ENCODE peak calls at places on chromosomes 16 and 17, in ten cellular contexts. D, O, U, Y, B, A, G, J, T and E are unnamed samples.
A peak's percentile ranks its signal among the peaks of the same experiment; 100 is the strongest.

GRCh38 chr17:17685775-17686291 is 4.6 kb downstream of the RAI1 start:
- DNase-seq in B (peak; percentile 76), A (no peak), D (no peak), U (no peak), G (no peak), O (no peak), Y (no peak), T (peak; percentile 66), J (peak; percentile 50), E (no peak)

GRCh38 chr17:73343168-73343634 is 31.4 kb upstream of the CDC42EP4 start:
- DNase-seq in B (peak; percentile 72), D (no peak), Y (peak; percentile 95), J (no peak), O (peak; percentile 57), T (peak; percentile 93), A (peak; percentile 85), G (no peak), U (no peak), E (no peak)

GRCh38 chr17:6070895-6071511 is 824 bp downstream of the WSCD1 start:
- DNase-seq in T (no peak), J (no peak), B (no peak), U (no peak), G (no peak), O (no peak), Y (no peak), D (no peak), A (peak; percentile 31), E (no peak)

GRCh38 chr16:3101841-3102470 is 2.9 kb upstream of the ZSCAN10 start:
- DNase-seq in Y (no peak), O (no peak), D (no peak), G (no peak), A (no peak), U (no peak), T (no peak), B (no peak), J (no peak), E (no peak)

GRCh38 chr16:726438-727290 is at the start of the genes CCDC78 and HAGHL:
- DNase-seq in B (peak; percentile 45), U (no peak), G (peak; percentile 48), Y (peak; percentile 81), J (no peak), D (no peak), T (peak; percentile 56), A (peak; percentile 40), O (no peak), E (peak; percentile 82)

GRCh38 chr16:89115216-89115949 is 21.7 kb downstream of the ACSF3 start:
- DNase-seq in D (no peak), O (no peak), T (peak; percentile 32), J (no peak), U (peak; percentile 73), A (peak; percentile 46), G (peak; percentile 81), Y (peak; percentile 84), B (no peak), E (no peak)

GRCh38 chr17:31294231-31294630 is 2.8 kb downstream of the OMG start:
- DNase-seq in O (no peak), Y (no peak), D (no peak), U (no peak), J (no peak), T (no peak), G (no peak), A (no peak), B (no peak), E (no peak)

GRCh38 chr16:11407047-11407982 is 62.1 kb downstream of the RMI2 start:
- DNase-seq in A (peak; percentile 16), J (peak; percentile 8), U (peak; percentile 64), B (peak; percentile 71), D (peak; percentile 66), O (no peak), G (no peak), Y (peak; percentile 82), T (peak; percentile 84), E (peak; percentile 59)

GRCh38 chr17:46072998-46073397 is 73.9 kb downstream of the STH start:
- DNase-seq in D (no peak), G (no peak), T (peak; percentile 70), O (peak; percentile 44), A (no peak), U (no peak), B (peak; percentile 84), Y (no peak), J (no peak), E (no peak)

GRCh38 chr17:45578516-45579455 is 88.3 kb upstream of the PLEKHM1 start:
- DNase-seq in A (no peak), G (no peak), U (no peak), T (no peak), O (no peak), J (peak; percentile 68), D (no peak), B (no peak), Y (no peak), E (no peak)

GRCh38 chr16:73878616-73879015 is 418.0 kb upstream of the PSMD7 start:
- DNase-seq in O (peak; percentile 40), U (no peak), D (no peak), J (peak; percentile 31), T (peak; percentile 82), B (peak; percentile 23), G (no peak), A (peak; percentile 15), Y (no peak), E (peak; percentile 80)

GRCh38 chr16:78235876-78236275 is 136.4 kb downstream of the WWOX start:
- DNase-seq in T (no peak), U (no peak), J (no peak), G (no peak), A (no peak), O (no peak), B (no peak), Y (no peak), D (no peak), E (no peak)

GRCh38 chr16:11251525-11252481 is 4.2 kb downstream of the SOCS1 start:
- DNase-seq in T (peak; percentile 52), O (peak; percentile 52), G (no peak), U (peak; percentile 58), A (no peak), D (no peak), Y (no peak), B (peak; percentile 31), J (no peak), E (no peak)

GRCh38 chr16:68520649-68521086 is 18.4 kb upstream of the ZFP90 start:
- DNase-seq in Y (peak; percentile 92), D (no peak), U (peak; percentile 81), A (peak; percentile 64), J (no peak), B (peak; percentile 55), G (peak; percentile 64), O (no peak), T (peak; percentile 79), E (peak; percentile 87)

GRCh38 chr17:41655611-41656111 is 31.3 kb upstream of the KRT17 start:
- DNase-seq in O (no peak), A (no peak), G (no peak), B (no peak), J (peak; percentile 100), D (no peak), Y (no peak), U (no peak), T (no peak), E (no peak)

GRCh38 chr17:9529033-9529748 is 46.4 kb downstream of the STX8 start:
- DNase-seq in U (no peak), O (peak; percentile 2), J (no peak), T (peak; percentile 47), D (peak; percentile 10), B (peak; percentile 51), A (no peak), Y (no peak), G (no peak), E (peak; percentile 42)

GRCh38 chr17:8312726-8313600 is 2.9 kb downstream of the ARHGEF15 start:
- DNase-seq in A (no peak), O (no peak), J (no peak), D (no peak), G (no peak), T (no peak), B (no peak), Y (no peak), U (no peak), E (no peak)

GRCh38 chr17:80811181-80812105 is 180.2 kb upstream of the CHMP6 start:
- DNase-seq in J (no peak), T (no peak), G (no peak), B (no peak), A (no peak), Y (peak; percentile 52), D (no peak), U (no peak), O (no peak), E (no peak)

GRCh38 chr16:82936941-82937551 is 310.3 kb downstream of the CDH13 start:
- DNase-seq in Y (no peak), G (no peak), T (peak; percentile 59), U (no peak), B (peak; percentile 81), A (no peak), J (no peak), D (no peak), O (no peak), E (no peak)

GRCh38 chr16:69127966-69128510 is 4.3 kb downstream of the CHTF8 start:
- DNase-seq in G (no peak), O (no peak), D (no peak), T (no peak), A (no peak), B (no peak), Y (no peak), U (no peak), J (no peak), E (no peak)

GRCh38 chr17:49414622-49415350 is at the start of gene PHB1:
- DNase-seq in D (peak; percentile 97), Y (peak; percentile 98), G (peak; percentile 86), J (peak; percentile 88), O (peak; percentile 83), A (peak; percentile 98), B (peak; percentile 98), U (peak; percentile 82), T (peak; percentile 98), E (peak; percentile 99)

GRCh38 chr16:24844101-24845030 is 1.4 kb upstream of the SLC5A11 start:
- DNase-seq in J (no peak), A (no peak), T (no peak), G (no peak), U (no peak), O (no peak), D (no peak), Y (no peak), B (no peak), E (no peak)

GRCh38 chr17:4004517-4005295 is 40.5 kb upstream of the ATP2A3 start:
- DNase-seq in G (no peak), O (no peak), D (no peak), J (no peak), U (peak; percentile 46), T (peak; percentile 47), B (no peak), Y (peak; percentile 68), A (peak; percentile 15), E (no peak)

GRCh38 chr16:81821422-81822128 is 42.5 kb downstream of the PLCG2 start:
- DNase-seq in D (no peak), T (no peak), A (no peak), Y (no peak), J (no peak), U (no peak), B (no peak), G (no peak), O (no peak), E (no peak)

GRCh38 chr17:74567397-74567796 is at the start of gene CD300H:
- DNase-seq in Y (no peak), U (no peak), T (peak; percentile 13), D (no peak), J (no peak), A (no peak), B (no peak), O (no peak), G (no peak), E (no peak)

GRCh38 chr17:8941520-8941919 is 24.0 kb downstream of the PIK3R5 start:
- DNase-seq in G (peak; percentile 31), Y (no peak), B (no peak), O (no peak), T (no peak), U (no peak), D (no peak), A (no peak), J (no peak), E (no peak)

GRCh38 chr17:46894476-46895151 is 28.3 kb upstream of the GOSR2 start:
- DNase-seq in T (peak; percentile 11), G (no peak), U (no peak), D (no peak), B (no peak), O (no peak), A (no peak), Y (no peak), J (no peak), E (no peak)

GRCh38 chr17:83189673-83190385 is 110.4 kb downstream of the METRNL start:
- DNase-seq in G (no peak), U (peak; percentile 9), O (peak; percentile 55), B (peak; percentile 50), D (no peak), T (no peak), A (no peak), J (no peak), Y (peak; percentile 79), E (no peak)